ENCODE peak calls at places on chromosomes 4 and X, in eight cellular contexts. O, H, S, A, M, F, Y and Q are unnamed samples.

GRCh38 chr4:10093801-10094552 is 22.6 kb downstream of the WDR1 start:
- DNase-seq in Y (peak), O (no peak), M (peak), F (peak), H (peak), A (no peak), S (no peak), Q (no peak)

GRCh38 chr4:80240976-80241375 is 25.5 kb upstream of the FGF5 start:
- DNase-seq in H (no peak), Y (no peak), M (no peak), S (no peak), O (no peak), F (peak), A (no peak), Q (no peak)

GRCh38 chr4:146379744-146380143 is 142.0 kb downstream of the SLC10A7 start:
- DNase-seq in A (no peak), F (peak), Y (no peak), H (no peak), M (peak), O (no peak), S (no peak), Q (no peak)

GRCh38 chr4:76558391-76559235 is 123.6 kb downstream of the SHROOM3 start:
- DNase-seq in S (no peak), A (no peak), M (no peak), H (no peak), Y (no peak), F (peak), O (no peak), Q (no peak)

GRCh38 chr4:84966382-84967291 is at the start of gene WDFY3:
- DNase-seq in O (peak), M (peak), F (peak), A (peak), H (peak), S (peak), Y (peak), Q (peak)

GRCh38 chr4:145681956-145682355 is 2.0 kb downstream of the C4orf51 start:
- DNase-seq in Y (no peak), S (no peak), O (no peak), A (no peak), M (peak), H (no peak), F (peak), Q (no peak)

GRCh38 chr4:10701702-10702460 is 17.3 kb upstream of the CLNK start:
- DNase-seq in Y (no peak), H (no peak), O (no peak), M (no peak), F (peak), A (no peak), S (no peak), Q (no peak)

GRCh38 chrX:24168807-24169206 is 19.3 kb downstream of the ZFX start:
- DNase-seq in A (no peak), S (no peak), H (no peak), M (no peak), Y (no peak), O (no peak), F (no peak), Q (no peak)

GRCh38 chrX:41733939-41734338 is 10.0 kb downstream of the GPR82 start:
- DNase-seq in S (no peak), H (no peak), F (no peak), M (no peak), O (no peak), A (no peak), Y (no peak), Q (no peak)

GRCh38 chrX:12910424-12910823 is 4.0 kb downstream of the TLR8 start:
- DNase-seq in M (no peak), S (no peak), A (no peak), O (no peak), F (no peak), H (no peak), Y (no peak), Q (no peak)

GRCh38 chr4:158895797-158896442 is 127.1 kb downstream of the FNIP2 start:
- DNase-seq in Y (no peak), F (peak), M (peak), S (no peak), A (peak), H (no peak), O (no peak), Q (no peak)

GRCh38 chrX:68049466-68049865 is 383.8 kb downstream of the OPHN1 start:
- DNase-seq in F (peak), H (no peak), A (no peak), M (no peak), O (no peak), S (no peak), Y (no peak), Q (no peak)

GRCh38 chrX:23959781-23960180 is 52.0 kb downstream of the CXorf58 start:
- DNase-seq in F (no peak), O (no peak), Y (no peak), H (no peak), A (no peak), M (no peak), S (no peak), Q (no peak)

GRCh38 chr4:140497776-140498636 is at the start of gene MGAT4D:
- DNase-seq in A (peak), Y (no peak), S (peak), F (no peak), O (no peak), H (peak), M (no peak), Q (no peak)

GRCh38 chr4:41620594-41621256 is 82.8 kb downstream of the LIMCH1 start:
- DNase-seq in S (no peak), F (no peak), Y (no peak), M (no peak), H (no peak), A (no peak), O (no peak), Q (no peak)

GRCh38 chr4:148026022-148026421 is 294.1 kb downstream of the ARHGAP10 start:
- DNase-seq in Y (no peak), O (no peak), S (no peak), F (peak), M (peak), H (no peak), A (no peak), Q (no peak)

GRCh38 chr4:172601195-172601594 is 567.4 kb upstream of the GALNT7 start:
- DNase-seq in A (no peak), M (no peak), F (no peak), Y (no peak), H (no peak), S (no peak), O (no peak), Q (no peak)

GRCh38 chr4:102139132-102139573 is 206.1 kb downstream of the SLC39A8 start:
- DNase-seq in A (no peak), S (no peak), F (no peak), M (no peak), O (no peak), Y (no peak), H (no peak), Q (no peak)

GRCh38 chr4:41796545-41797210 is 48.2 kb upstream of the PHOX2B start:
- DNase-seq in A (no peak), S (peak), M (no peak), F (no peak), Y (no peak), O (no peak), H (peak), Q (no peak)

GRCh38 chr4:185441479-185441878 is 15.7 kb upstream of the UFSP2 start:
- DNase-seq in H (no peak), O (no peak), Y (no peak), M (no peak), S (no peak), F (no peak), A (no peak), Q (no peak)

GRCh38 chrX:6021316-6022091 is 207.2 kb downstream of the NLGN4X start:
- DNase-seq in Y (no peak), A (peak), H (peak), O (peak), S (peak), M (no peak), F (peak), Q (no peak)

GRCh38 chr4:47312170-47312569 is 151.3 kb downstream of the COMMD8 start:
- DNase-seq in H (no peak), O (no peak), A (no peak), Y (no peak), M (no peak), S (no peak), F (no peak), Q (no peak)

GRCh38 chr4:30720021-30720655 is at the start of gene PCDH7:
- DNase-seq in A (peak), M (peak), F (peak), S (peak), H (peak), O (no peak), Y (no peak), Q (no peak)

GRCh38 chr4:30719363-30720020 is 677 bp upstream of the PCDH7 start:
- DNase-seq in A (peak), F (peak), O (no peak), S (peak), Y (no peak), M (peak), H (peak), Q (no peak)

GRCh38 chr4:30717208-30718020 is 2.8 kb upstream of the PCDH7 start:
- DNase-seq in O (no peak), A (peak), Y (peak), S (peak), M (peak), F (peak), H (peak), Q (no peak)

GRCh38 chr4:30718021-30718888 is 1.9 kb upstream of the PCDH7 start:
- DNase-seq in H (peak), A (peak), M (peak), Y (no peak), F (peak), S (peak), O (no peak), Q (peak)

GRCh38 chr4:30718889-30719252 is 1.3 kb upstream of the PCDH7 start:
- DNase-seq in A (no peak), O (no peak), F (peak), M (peak), H (peak), Y (no peak), S (peak), Q (no peak)
- TF ChIP-seq CTCF in A (no peak), O (no peak), F (peak), M (peak), H (no peak), Y (no peak), S (no peak), Q (no peak)

GRCh38 chrX:103063918-103064434 is at the start of gene BEX1:
- DNase-seq in Y (peak), S (peak), M (peak), A (no peak), O (no peak), H (peak), F (no peak), Q (peak)

GRCh38 chrX:103066606-103067005 is 2.6 kb upstream of the BEX1 start:
- DNase-seq in M (peak), Y (no peak), S (no peak), H (no peak), F (no peak), A (no peak), O (no peak), Q (no peak)

GRCh38 chrX:103061486-103061885 is 2.5 kb downstream of the BEX1 start:
- DNase-seq in S (no peak), A (no peak), Y (no peak), M (no peak), H (no peak), F (no peak), O (no peak), Q (no peak)

GRCh38 chrX:103063191-103063845 is 653 bp downstream of the BEX1 start:
- DNase-seq in A (no peak), M (peak), Y (no peak), O (no peak), F (peak), S (peak), H (peak), Q (no peak)
- TF ChIP-seq CTCF in A (no peak), M (no peak), Y (no peak), O (no peak), F (no peak), S (peak), H (peak), Q (no peak)

GRCh38 chr4:27666943-27667342 is 806.3 kb downstream of the STIM2 start:
- DNase-seq in A (no peak), F (no peak), M (peak), S (no peak), H (no peak), O (no peak), Y (no peak), Q (no peak)
- TF ChIP-seq CTCF in A (no peak), F (no peak), M (no peak), S (no peak), H (no peak), O (no peak), Y (no peak), Q (peak)

GRCh38 chrX:65601530-65602281 is 65.7 kb upstream of the MSN start:
- DNase-seq in S (no peak), A (peak), H (no peak), M (peak), O (peak), F (peak), Y (peak), Q (no peak)
- TF ChIP-seq CTCF in S (no peak), A (no peak), H (no peak), M (no peak), O (no peak), F (no peak), Y (no peak), Q (no peak)

GRCh38 chrX:11672213-11672612 is 6.5 kb upstream of the ARHGAP6 start:
- DNase-seq in M (no peak), A (no peak), Y (no peak), S (no peak), F (no peak), O (no peak), H (no peak), Q (no peak)
- TF ChIP-seq CTCF in M (no peak), A (no peak), Y (no peak), S (no peak), F (no peak), O (no peak), H (no peak), Q (no peak)

GRCh38 chr4:124804041-124804440 is 91.5 kb upstream of the ANKRD50 start:
- DNase-seq in Y (no peak), O (no peak), A (no peak), F (no peak), M (no peak), S (no peak), H (no peak), Q (no peak)

GRCh38 chr4:124803641-124804040 is 91.1 kb upstream of the ANKRD50 start:
- DNase-seq in M (peak), A (no peak), S (no peak), F (peak), H (no peak), Y (no peak), O (no peak), Q (no peak)

GRCh38 chr4:124804584-124804983 is 92.1 kb upstream of the ANKRD50 start:
- DNase-seq in M (no peak), A (no peak), F (peak), S (no peak), O (no peak), Y (no peak), H (no peak), Q (no peak)

GRCh38 chr4:124807421-124807820 is 94.9 kb upstream of the ANKRD50 start:
- DNase-seq in F (no peak), A (no peak), M (no peak), S (no peak), Y (no peak), H (no peak), O (no peak), Q (no peak)

DNA sequence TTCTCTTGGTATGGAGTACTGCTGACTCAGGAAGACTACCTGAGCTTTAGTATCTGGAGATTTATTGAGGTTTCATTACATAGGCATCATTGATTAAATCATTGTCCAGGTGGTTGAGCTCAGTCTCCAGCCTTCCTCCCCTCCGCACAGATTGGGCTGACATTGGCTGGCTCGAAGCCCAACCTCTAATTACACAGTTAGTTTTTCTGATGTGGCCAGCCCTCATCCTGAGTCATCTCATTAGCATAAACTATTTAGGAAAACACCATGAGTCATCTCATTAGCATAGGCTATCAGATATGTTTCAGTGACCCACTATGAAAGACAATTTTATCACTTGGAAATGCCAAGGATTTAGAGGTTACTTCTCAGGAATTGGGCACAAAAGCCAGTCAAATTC is 93.9 kb upstream of the ANKRD50 start:
- DNase-seq in F (peak), A (no peak), H (no peak), M (peak), S (no peak), Y (no peak), O (no peak), Q (no peak)
- TF ChIP-seq CTCF in F (no peak), A (no peak), H (no peak), M (no peak), S (no peak), Y (no peak), O (no peak), Q (no peak)